ENCODE peak calls at places on chromosomes 5 and 9, in ten cellular contexts. D is T follicular helper cell; S is NCI-H146; T is caudate nucleus; I is GM20000; X is fibroblast of lung; W is SK-MEL-5; A is anterior cingulate cortex; M is activated naive CD4-positive, alpha-beta T cell treated with anti-CD3 and anti-CD28 coated beads, Interleukin-2, amount 10 ng/mL, durations not matched to agents 7 days and 5 days; Z is central memory CD4-positive, alpha-beta T cell. E is an unnamed sample.

GRCh38 chr5:176612008-176612407 is 2.1 kb upstream of the GPRIN1 start:
- DNase-seq in Z (no peak), M (no peak), A (no peak), T (no peak), I (no peak), W (no peak), D (no peak), S (no peak), X (no peak), E (no peak)

GRCh38 chr5:55081541-55081940 is 20.9 kb upstream of the GZMA start:
- DNase-seq in W (peak; percentile 37), A (no peak), I (no peak), M (no peak), Z (no peak), X (no peak), T (no peak), S (no peak), D (no peak), E (no peak)

GRCh38 chr5:125713406-125713805 is 709.8 kb upstream of the GRAMD2B start:
- DNase-seq in W (no peak), A (no peak), D (no peak), M (no peak), Z (no peak), S (no peak), X (no peak), T (no peak), I (no peak), E (no peak)

GRCh38 chr9:14958989-14959388 is 48.8 kb upstream of the FREM1 start:
- DNase-seq in I (no peak), W (no peak), M (no peak), Z (no peak), S (no peak), X (no peak), A (no peak), D (no peak), T (no peak), E (no peak)

GRCh38 chr9:116275418-116276295 is 122.1 kb downstream of the PAPPA start:
- DNase-seq in D (no peak), T (no peak), W (no peak), I (no peak), X (peak; percentile 87), M (no peak), Z (no peak), A (no peak), S (no peak), E (no peak)

GRCh38 chr9:77743381-77743780 is 95.3 kb upstream of the GNA14 start:
- DNase-seq in W (no peak), I (no peak), D (no peak), M (no peak), A (no peak), T (no peak), S (no peak), X (peak; percentile 83), Z (no peak), E (no peak)

GRCh38 chr9:31490551-31491106 is 893.8 kb upstream of the ACO1 start:
- DNase-seq in M (no peak), W (peak; percentile 65), X (no peak), S (no peak), T (no peak), D (no peak), A (no peak), Z (no peak), I (no peak), E (no peak)

GRCh38 chr5:68251386-68251785 is 35.8 kb downstream of the PIK3R1 start:
- DNase-seq in Z (peak; percentile 25), A (no peak), I (no peak), T (no peak), M (peak; percentile 48), W (no peak), D (peak; percentile 24), X (peak; percentile 61), S (no peak), E (no peak)

GRCh38 chr5:109529520-109529919 is 119.7 kb upstream of the PJA2 start:
- DNase-seq in M (no peak), I (no peak), D (no peak), W (no peak), S (no peak), X (peak; percentile 66), A (no peak), Z (no peak), T (no peak), E (no peak)

GRCh38 chr5:116575635-116576042 is 1.0 kb upstream of the SEMA6A start:
- DNase-seq in A (no peak), M (no peak), W (peak; percentile 49), Z (no peak), I (peak; percentile 32), S (no peak), X (no peak), T (peak; percentile 33), D (no peak), E (no peak)

GRCh38 chr9:114050646-114051045 is 27.5 kb downstream of the AMBP start:
- DNase-seq in D (no peak), I (no peak), T (no peak), M (no peak), W (no peak), Z (no peak), A (no peak), X (no peak), S (no peak), E (no peak)

GRCh38 chr9:38047301-38048251 is 21.5 kb downstream of the SHB start:
- DNase-seq in D (no peak), Z (no peak), S (peak; percentile 77), W (peak; percentile 45), X (peak; percentile 98), T (peak; percentile 35), A (no peak), M (no peak), I (no peak), E (peak; percentile 89)

GRCh38 chr5:143340891-143341685 is 62.4 kb downstream of the NR3C1 start:
- DNase-seq in Z (no peak), X (peak; percentile 58), I (no peak), T (no peak), M (no peak), A (no peak), W (no peak), D (no peak), S (no peak), E (no peak)

GRCh38 chr9:5953743-5954707 is 61.4 kb downstream of the RANBP6 start:
- DNase-seq in M (no peak), X (no peak), Z (no peak), D (no peak), W (peak; percentile 13), T (no peak), I (no peak), S (no peak), A (no peak), E (no peak)